ENCODE peak calls at places on chromosomes 3 and 15, in four cellular contexts. One of them, this sample, is unnamed.

GRCh38 chr3:70763894-70764293 is 451.5 kb upstream of the MDFIC2 start:
- DNase-seq in renal cortical epithelial cell: no peak
- DNase-seq in fibroblast of lung: no peak
- DNase-seq in pons: no peak
- DNase-seq in this sample: no peak

GRCh38 chr3:63051920-63052319 is 176.7 kb upstream of the CADPS start:
- DNase-seq in pons: no peak
- DNase-seq in renal cortical epithelial cell: peak; percentile 1
- DNase-seq in fibroblast of lung: no peak
- DNase-seq in this sample: no peak

GRCh38 chr3:16884748-16885587 is at the start of gene PLCL2:
- DNase-seq in pons: no peak
- DNase-seq in fibroblast of lung: peak; percentile 38
- DNase-seq in renal cortical epithelial cell: no peak
- DNase-seq in this sample: peak; percentile 29

GRCh38 chr3:18079739-18080138 is 337.3 kb upstream of the TBC1D5 start:
- DNase-seq in renal cortical epithelial cell: no peak
- DNase-seq in pons: no peak
- DNase-seq in fibroblast of lung: no peak
- DNase-seq in this sample: no peak

GRCh38 chr3:86938706-86939105 is 52.2 kb downstream of the VGLL3 start:
- DNase-seq in renal cortical epithelial cell: no peak
- DNase-seq in pons: no peak
- DNase-seq in fibroblast of lung: peak; percentile 83
- DNase-seq in this sample: peak; percentile 53

GRCh38 chr3:187946031-187946691 is 200.9 kb upstream of the BCL6 start:
- DNase-seq in fibroblast of lung: peak; percentile 63
- DNase-seq in pons: no peak
- DNase-seq in renal cortical epithelial cell: no peak
- DNase-seq in this sample: peak; percentile 68

GRCh38 chr15:33458421-33458820 is 147.7 kb downstream of the RYR3 start:
- DNase-seq in pons: no peak
- DNase-seq in fibroblast of lung: no peak
- DNase-seq in renal cortical epithelial cell: peak; percentile 80
- DNase-seq in this sample: no peak

GRCh38 chr3:72320096-72320910 is 527.9 kb downstream of the SHQ1 start:
- DNase-seq in pons: no peak
- DNase-seq in fibroblast of lung: no peak
- DNase-seq in renal cortical epithelial cell: no peak
- DNase-seq in this sample: no peak

GRCh38 chr3:151085889-151086483 is 522 bp downstream of the MED12L start:
- DNase-seq in pons: no peak
- DNase-seq in fibroblast of lung: no peak
- DNase-seq in renal cortical epithelial cell: no peak
- DNase-seq in this sample: no peak

GRCh38 chr3:126548556-126549466 is 9.9 kb downstream of the C3orf22 start:
- DNase-seq in pons: no peak
- DNase-seq in fibroblast of lung: no peak
- DNase-seq in renal cortical epithelial cell: no peak
- DNase-seq in this sample: peak; percentile 3

GRCh38 chr3:70980646-70981031 is 602.9 kb downstream of the FOXP1 start:
- DNase-seq in fibroblast of lung: peak; percentile 50
- DNase-seq in pons: no peak
- DNase-seq in renal cortical epithelial cell: no peak
- DNase-seq in this sample: no peak

This sample was measured in HFFc6.